ENCODE peak calls at places on chromosomes 7 and 10, in five cellular contexts. One of them, this sample, is unnamed. For H3K4me1, the result is how much of the 10 kb centered on the place peaks cover.

GRCh38 chr10:127462643-127463295 is 86.3 kb upstream of the NPS start:
- DNase-seq in PC-3: no peak
- DNase-seq in OCI-LY7: no peak
- DNase-seq in A549: no peak
- DNase-seq in esophagus squamous epithelium: no peak
- DNase-seq in this sample: no peak

GRCh38 chr7:32531402-32531801 is 36.1 kb downstream of the AVL9 start:
- DNase-seq in OCI-LY7: no peak
- DNase-seq in esophagus squamous epithelium: no peak
- DNase-seq in PC-3: no peak
- DNase-seq in A549: no peak
- DNase-seq in this sample: no peak

GRCh38 chr10:114876602-114877300 is 55.2 kb downstream of the FHIP2A start:
- DNase-seq in OCI-LY7: peak
- DNase-seq in PC-3: peak
- DNase-seq in esophagus squamous epithelium: no peak
- DNase-seq in A549: peak
- DNase-seq in this sample: no peak

GRCh38 chr7:114530074-114530611 is 115.5 kb downstream of the FOXP2 start:
- DNase-seq in PC-3: no peak
- DNase-seq in esophagus squamous epithelium: no peak
- DNase-seq in A549: no peak
- DNase-seq in OCI-LY7: no peak
- DNase-seq in this sample: no peak

GRCh38 chr10:116836902-116837513 is 12.3 kb upstream of the ENO4 start:
- DNase-seq in esophagus squamous epithelium: no peak
- DNase-seq in A549: no peak
- DNase-seq in OCI-LY7: no peak
- DNase-seq in PC-3: no peak
- DNase-seq in this sample: no peak

GRCh38 chr10:96671207-96671890 is 49.0 kb downstream of the PIK3AP1 start:
- DNase-seq in A549: no peak
- DNase-seq in OCI-LY7: no peak
- DNase-seq in PC-3: no peak
- DNase-seq in esophagus squamous epithelium: no peak
- DNase-seq in this sample: no peak

GRCh38 chr10:87863102-87863943 is at the start of the genes KLLN and PTEN:
- DNase-seq in PC-3: peak
- DNase-seq in A549: peak
- DNase-seq in OCI-LY7: peak
- DNase-seq in esophagus squamous epithelium: peak
- DNase-seq in this sample: peak

GRCh38 chr10:133199992-133200611 is 29.9 kb upstream of the UTF1 start:
- DNase-seq in esophagus squamous epithelium: no peak
- DNase-seq in A549: no peak
- DNase-seq in OCI-LY7: no peak
- DNase-seq in PC-3: no peak
- DNase-seq in this sample: no peak

GRCh38 chr10:103765168-103765567 is 90.2 kb downstream of the SH3PXD2A start:
- DNase-seq in OCI-LY7: no peak
- DNase-seq in esophagus squamous epithelium: no peak
- DNase-seq in A549: no peak
- DNase-seq in PC-3: peak
- DNase-seq in this sample: no peak

GRCh38 chr10:3873728-3874461 is 88.9 kb upstream of the KLF6 start:
- DNase-seq in PC-3: no peak
- DNase-seq in OCI-LY7: peak
- DNase-seq in esophagus squamous epithelium: no peak
- DNase-seq in A549: peak
- DNase-seq in this sample: no peak

GRCh38 chr7:121891731-121892130 is 18.8 kb downstream of the PTPRZ1 start:
- DNase-seq in OCI-LY7: no peak
- DNase-seq in esophagus squamous epithelium: no peak
- DNase-seq in PC-3: no peak
- DNase-seq in A549: no peak
- DNase-seq in this sample: no peak

GRCh38 chr7:83921798-83922607 is 272.6 kb downstream of the SEMA3A start:
- DNase-seq in PC-3: no peak
- DNase-seq in esophagus squamous epithelium: no peak
- DNase-seq in OCI-LY7: no peak
- DNase-seq in A549: no peak
- DNase-seq in this sample: no peak

DNA sequence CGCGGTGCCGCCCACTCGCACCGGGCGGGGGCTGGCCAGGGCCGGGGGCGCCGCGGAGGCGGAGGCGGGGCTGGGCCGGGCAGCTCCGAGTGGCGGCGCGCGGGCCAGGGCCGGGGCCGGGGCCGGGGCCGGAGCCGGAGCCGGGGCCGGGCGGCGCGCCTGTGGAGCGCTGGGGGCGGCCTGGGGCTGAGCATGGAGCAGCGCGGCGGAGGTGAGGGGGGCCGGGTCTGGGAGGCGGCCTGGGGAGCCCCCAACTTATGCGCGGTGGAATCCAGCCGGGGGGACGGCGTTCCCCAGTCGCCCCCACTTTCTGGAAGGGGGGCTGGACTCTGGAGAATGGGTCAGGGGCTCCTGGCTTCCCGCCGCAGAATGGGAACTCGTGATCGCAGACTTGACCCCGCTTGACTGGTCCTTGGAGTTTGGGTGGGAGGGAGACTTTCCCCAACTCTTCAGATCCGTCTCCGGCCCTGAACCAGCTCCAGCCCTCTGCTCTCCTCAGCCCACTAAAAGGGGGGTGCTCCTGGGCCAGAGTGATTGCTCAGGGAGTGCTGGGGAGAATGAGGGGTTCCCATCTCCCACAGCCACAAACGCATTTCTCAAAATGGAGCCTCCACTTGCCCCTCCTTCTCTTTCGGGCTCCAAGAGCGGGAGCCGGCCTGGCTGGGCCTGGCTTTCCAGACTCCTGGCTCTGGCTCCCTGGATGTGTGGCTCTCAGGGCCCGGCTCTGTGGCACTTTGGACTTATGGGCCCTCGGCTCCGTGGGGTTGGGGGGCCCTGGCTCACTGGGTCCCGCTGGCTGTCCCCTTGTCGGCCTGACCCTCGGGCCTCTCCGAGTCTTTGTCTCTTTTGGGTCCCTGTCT is at the start of gene LZTS2:
- DNase-seq in OCI-LY7: no peak
- DNase-seq in esophagus squamous epithelium: no peak
- DNase-seq in A549: no peak
- DNase-seq in PC-3: no peak
- DNase-seq in this sample: no peak
- H3K4me1 ChIP-seq in OCI-LY7: under half
- H3K4me1 ChIP-seq in esophagus squamous epithelium: half or more
- H3K4me1 ChIP-seq in A549: under half
- H3K4me1 ChIP-seq in PC-3: under half
- H3K4me1 ChIP-seq in this sample: under half

GRCh38 chr10:75228278-75228677 is 7.5 kb downstream of the COMTD1 start:
- DNase-seq in OCI-LY7: no peak
- DNase-seq in PC-3: no peak
- DNase-seq in esophagus squamous epithelium: no peak
- DNase-seq in A549: no peak
- DNase-seq in this sample: peak

GRCh38 chr10:75223507-75223906 is 12.2 kb downstream of the COMTD1 start:
- DNase-seq in OCI-LY7: no peak
- DNase-seq in esophagus squamous epithelium: no peak
- DNase-seq in A549: no peak
- DNase-seq in PC-3: no peak
- DNase-seq in this sample: no peak

GRCh38 chr10:75226656-75227055 is 9.1 kb downstream of the COMTD1 start:
- DNase-seq in esophagus squamous epithelium: no peak
- DNase-seq in PC-3: no peak
- DNase-seq in OCI-LY7: no peak
- DNase-seq in A549: no peak
- DNase-seq in this sample: peak

GRCh38 chr10:75228834-75229233 is 6.9 kb downstream of the COMTD1 start:
- DNase-seq in OCI-LY7: no peak
- DNase-seq in esophagus squamous epithelium: no peak
- DNase-seq in PC-3: no peak
- DNase-seq in A549: no peak
- DNase-seq in this sample: no peak

DNA sequence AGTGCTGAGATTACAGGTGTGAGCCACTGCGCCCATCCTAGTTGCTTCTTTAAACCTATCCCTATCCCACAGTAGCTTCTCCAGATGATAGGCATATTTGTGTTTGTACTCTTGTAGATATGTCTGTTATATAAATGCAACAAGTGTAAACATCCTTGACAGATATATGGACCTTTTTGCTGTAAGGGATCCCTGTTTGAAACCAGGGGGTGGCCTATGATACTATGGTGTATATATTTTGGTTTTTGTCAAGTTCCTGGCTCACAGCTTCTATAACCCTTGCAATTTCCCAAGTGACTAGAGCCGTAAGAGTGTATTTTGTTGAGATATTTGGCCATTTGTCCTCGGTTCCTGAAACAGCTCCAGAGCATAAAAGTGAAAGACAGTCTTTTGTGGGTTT is 9.7 kb downstream of the COMTD1 start:
- DNase-seq in esophagus squamous epithelium: no peak
- DNase-seq in PC-3: no peak
- DNase-seq in OCI-LY7: no peak
- DNase-seq in A549: no peak
- DNase-seq in this sample: no peak
- H3K4me1 ChIP-seq in esophagus squamous epithelium: half or more
- H3K4me1 ChIP-seq in PC-3: under half
- H3K4me1 ChIP-seq in OCI-LY7: under half
- H3K4me1 ChIP-seq in A549: half or more
- H3K4me1 ChIP-seq in this sample: under half

GRCh38 chr7:44122529-44122928 is 819 bp downstream of the POLD2 start:
- DNase-seq in esophagus squamous epithelium: no peak
- DNase-seq in PC-3: no peak
- DNase-seq in OCI-LY7: no peak
- DNase-seq in A549: no peak
- DNase-seq in this sample: no peak
- H3K4me1 ChIP-seq in esophagus squamous epithelium: under half
- H3K4me1 ChIP-seq in PC-3: under half
- H3K4me1 ChIP-seq in OCI-LY7: under half
- H3K4me1 ChIP-seq in A549: under half
- H3K4me1 ChIP-seq in this sample: under half

GRCh38 chr10:79077488-79078173 is 8.9 kb downstream of the ZMIZ1 start:
- DNase-seq in PC-3: no peak
- DNase-seq in OCI-LY7: no peak
- DNase-seq in A549: no peak
- DNase-seq in esophagus squamous epithelium: no peak
- DNase-seq in this sample: no peak
- H3K4me1 ChIP-seq in PC-3: half or more
- H3K4me1 ChIP-seq in OCI-LY7: under half
- H3K4me1 ChIP-seq in A549: half or more
- H3K4me1 ChIP-seq in esophagus squamous epithelium: half or more
- H3K4me1 ChIP-seq in this sample: half or more

GRCh38 chr10:30491832-30492530 is 58.0 kb downstream of the MAP3K8 start:
- DNase-seq in PC-3: no peak
- DNase-seq in esophagus squamous epithelium: no peak
- DNase-seq in OCI-LY7: peak
- DNase-seq in A549: no peak
- DNase-seq in this sample: peak
- H3K4me1 ChIP-seq in PC-3: under half
- H3K4me1 ChIP-seq in esophagus squamous epithelium: half or more
- H3K4me1 ChIP-seq in OCI-LY7: half or more
- H3K4me1 ChIP-seq in A549: under half
- H3K4me1 ChIP-seq in this sample: under half

DNA sequence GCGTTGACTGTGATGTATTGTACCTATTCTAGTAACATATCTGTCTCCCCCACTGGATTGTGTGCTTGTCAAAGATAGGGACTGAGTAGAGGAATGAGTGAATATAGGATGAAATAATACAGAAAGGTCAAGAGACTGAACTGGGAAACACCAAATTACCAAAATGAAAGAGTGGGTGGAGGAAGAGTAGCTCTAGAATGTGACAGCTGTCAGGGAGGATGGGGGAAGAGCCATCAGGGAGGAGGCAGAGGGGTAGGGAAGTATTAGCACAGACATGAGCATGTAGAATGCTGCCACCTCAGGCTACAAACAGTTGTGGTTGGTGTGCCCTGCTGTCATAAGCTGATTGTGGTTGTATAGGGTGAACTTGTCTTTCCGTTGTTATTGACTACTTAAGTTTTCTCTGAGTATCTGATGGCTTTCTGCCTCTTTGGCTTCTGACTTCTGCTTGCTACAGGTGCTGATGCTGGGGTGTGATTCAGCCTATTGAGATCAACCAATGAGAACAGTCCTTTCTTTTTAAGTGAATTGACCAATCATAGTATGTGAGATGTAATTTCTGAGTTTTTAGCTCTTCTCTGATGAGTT is 5.6 kb downstream of the CCSER2 start:
- DNase-seq in esophagus squamous epithelium: no peak
- DNase-seq in A549: no peak
- DNase-seq in OCI-LY7: peak
- DNase-seq in PC-3: no peak
- DNase-seq in this sample: no peak
- H3K4me1 ChIP-seq in esophagus squamous epithelium: half or more
- H3K4me1 ChIP-seq in A549: under half
- H3K4me1 ChIP-seq in OCI-LY7: under half
- H3K4me1 ChIP-seq in PC-3: under half
- H3K4me1 ChIP-seq in this sample: under half

GRCh38 chr10:102246261-102246660 is 929 bp downstream of the GBF1 start:
- DNase-seq in PC-3: no peak
- DNase-seq in A549: no peak
- DNase-seq in OCI-LY7: peak
- DNase-seq in esophagus squamous epithelium: no peak
- DNase-seq in this sample: no peak

GRCh38 chr10:102247724-102248123 is 2.4 kb downstream of the GBF1 start:
- DNase-seq in esophagus squamous epithelium: no peak
- DNase-seq in OCI-LY7: no peak
- DNase-seq in PC-3: no peak
- DNase-seq in A549: no peak
- DNase-seq in this sample: no peak

GRCh38 chr10:102243304-102243703 is 2.0 kb upstream of the PITX3 start:
- DNase-seq in A549: no peak
- DNase-seq in OCI-LY7: no peak
- DNase-seq in PC-3: peak
- DNase-seq in esophagus squamous epithelium: no peak
- DNase-seq in this sample: no peak

GRCh38 chr10:102245101-102245931 is at the start of gene GBF1:
- DNase-seq in OCI-LY7: peak
- DNase-seq in PC-3: peak
- DNase-seq in esophagus squamous epithelium: peak
- DNase-seq in A549: peak
- DNase-seq in this sample: peak

GRCh38 chr10:102245932-102246251 is 560 bp downstream of the GBF1 start:
- DNase-seq in A549: no peak
- DNase-seq in esophagus squamous epithelium: no peak
- DNase-seq in OCI-LY7: no peak
- DNase-seq in PC-3: no peak
- DNase-seq in this sample: no peak
- H3K4me1 ChIP-seq in A549: under half
- H3K4me1 ChIP-seq in esophagus squamous epithelium: half or more
- H3K4me1 ChIP-seq in OCI-LY7: under half
- H3K4me1 ChIP-seq in PC-3: under half
- H3K4me1 ChIP-seq in this sample: under half

GRCh38 chr10:6624392-6624791 is 44.3 kb upstream of the PRKCQ start:
- DNase-seq in OCI-LY7: no peak
- DNase-seq in esophagus squamous epithelium: no peak
- DNase-seq in A549: no peak
- DNase-seq in PC-3: no peak
- DNase-seq in this sample: no peak
- H3K4me1 ChIP-seq in OCI-LY7: under half
- H3K4me1 ChIP-seq in esophagus squamous epithelium: under half
- H3K4me1 ChIP-seq in A549: under half
- H3K4me1 ChIP-seq in PC-3: under half
- H3K4me1 ChIP-seq in this sample: under half

This sample was measured in ascending aorta.